ENCODE peak calls at places on chromosome 13, in ten cellular contexts. L is nephron progenitor cell, T is upper lobe of left lung, Y is adrenal gland, W is iPS-NIHi11, V is astrocyte of the hippocampus, F is breast epithelium, N is foreskin keratinocyte, Z is AG09309, C is hepatocyte. E is an unnamed sample.

GRCh38 chr13:90968510-90968909 is 379.0 kb upstream of the MIR17HG start:
- DNase-seq in L (peak), T (no peak), Y (no peak), W (peak), V (peak), F (no peak), N (no peak), Z (no peak), C (peak), E (no peak)

GRCh38 chr13:76828316-76828741 is 57.9 kb downstream of the KCTD12 start:
- DNase-seq in L (no peak), T (no peak), Y (no peak), W (no peak), V (no peak), F (no peak), N (peak), Z (no peak), C (no peak), E (no peak)

GRCh38 chr13:33392794-33393371 is 107.3 kb upstream of the STARD13 start:
- DNase-seq in L (no peak), T (no peak), Y (no peak), W (no peak), V (peak), F (no peak), N (no peak), Z (no peak), C (no peak), E (no peak)

GRCh38 chr13:100673831-100674362 is 698 bp downstream of the TMTC4 start:
- DNase-seq in L (no peak), T (peak), Y (peak), W (peak), V (peak), F (no peak), N (peak), Z (peak), C (peak), E (no peak)

GRCh38 chr13:100490692-100491091 is 97.9 kb downstream of the GGACT start:
- DNase-seq in L (peak), T (peak), Y (no peak), W (peak), V (peak), F (no peak), N (no peak), Z (no peak), C (no peak), E (no peak)

GRCh38 chr13:77521595-77522367 is 13.7 kb upstream of the SCEL start:
- DNase-seq in L (no peak), T (peak), Y (no peak), W (peak), V (peak), F (no peak), N (peak), Z (no peak), C (no peak), E (no peak)

GRCh38 chr13:91291078-91291477 is 56.4 kb upstream of the MIR17HG start:
- DNase-seq in L (no peak), T (no peak), Y (no peak), W (no peak), V (no peak), F (no peak), N (no peak), Z (no peak), C (no peak), E (no peak)

GRCh38 chr13:110302986-110303385 is 4.0 kb downstream of the COL4A1 start:
- DNase-seq in L (no peak), T (no peak), Y (no peak), W (no peak), V (no peak), F (no peak), N (no peak), Z (no peak), C (no peak), E (no peak)

GRCh38 chr13:36736119-36736726 is 62.4 kb downstream of the SERTM1 start:
- DNase-seq in L (peak), T (peak), Y (peak), W (peak), V (peak), F (no peak), N (no peak), Z (peak), C (peak), E (no peak)

E was measured in osteocyte.